ENCODE peak calls at places on chromosomes 4 and X, in seven cellular contexts. Z, J, F, A, O, M and H are unnamed samples.
A peak's percentile ranks its signal among the peaks of the same experiment; 100 is the strongest.

GRCh38 chr4:152535236-152535902 is 523 bp downstream of the FBXW7 start:
- DNase-seq in Z (peak; percentile 15), J (no peak), M (no peak), F (no peak), A (no peak), O (no peak), H (no peak)

GRCh38 chrX:13082286-13083065 is 38.1 kb upstream of the FAM9C start:
- DNase-seq in O (no peak), A (no peak), J (peak; percentile 18), M (no peak), F (no peak), Z (no peak), H (no peak)

GRCh38 chr4:55345054-55345453 is 988 bp upstream of the SRD5A3 start:
- DNase-seq in Z (no peak), M (no peak), O (no peak), A (no peak), J (no peak), F (no peak), H (no peak)

GRCh38 chr4:184815046-184815877 is 10.5 kb downstream of the ACSL1 start:
- DNase-seq in A (peak; percentile 85), Z (no peak), F (peak; percentile 9), M (peak; percentile 62), J (peak; percentile 83), O (peak; percentile 18), H (peak; percentile 20)

GRCh38 chr4:100843897-100844296 is 326.1 kb upstream of the EMCN start:
- DNase-seq in J (no peak), M (no peak), A (no peak), Z (no peak), O (no peak), F (no peak), H (no peak)

GRCh38 chrX:1529328-1529727 is 7.7 kb downstream of the P2RY8 start:
- DNase-seq in F (no peak), A (no peak), Z (no peak), O (no peak), M (no peak), J (no peak), H (no peak)

GRCh38 chr4:147768113-147768512 is 36.2 kb downstream of the ARHGAP10 start:
- DNase-seq in Z (no peak), F (peak; percentile 58), M (no peak), J (peak; percentile 49), O (no peak), A (no peak), H (peak; percentile 57)

GRCh38 chrX:47361538-47362511 is 8.6 kb upstream of the ZNF157 start:
- DNase-seq in O (peak; percentile 54), A (peak; percentile 99), F (peak; percentile 71), J (no peak), Z (no peak), M (peak; percentile 50), H (peak; percentile 14)

GRCh38 chrX:124488412-124489161 is 142.2 kb downstream of the SH2D1A start:
- DNase-seq in F (no peak), Z (no peak), A (no peak), J (no peak), O (no peak), M (no peak), H (no peak)

GRCh38 chr4:86855572-86855971 is 6.4 kb upstream of the SLC10A6 start:
- DNase-seq in O (no peak), M (no peak), J (no peak), Z (no peak), F (no peak), A (no peak), H (no peak)

GRCh38 chr4:102503301-102503746 is 2.2 kb downstream of the NFKB1 start:
- DNase-seq in F (no peak), Z (no peak), O (no peak), M (no peak), J (no peak), A (peak; percentile 75), H (no peak)

GRCh38 chr4:35723973-35724372 is 520.3 kb downstream of the ARAP2 start:
- DNase-seq in J (no peak), O (no peak), A (no peak), F (no peak), Z (no peak), M (no peak), H (no peak)

GRCh38 chr4:32775049-32775448 is 2054.9 kb downstream of the PCDH7 start:
- DNase-seq in A (peak; percentile 13), O (no peak), F (no peak), J (peak; percentile 5), M (no peak), Z (no peak), H (no peak)

GRCh38 chrX:119945481-119945880 is 1.9 kb upstream of the NKAP start:
- DNase-seq in O (no peak), F (no peak), M (no peak), J (no peak), Z (no peak), A (no peak), H (no peak)

GRCh38 chr4:52376107-52376704 is 282.9 kb downstream of the USP46 start:
- DNase-seq in A (peak; percentile 58), F (peak; percentile 46), M (peak; percentile 57), J (peak; percentile 3), Z (peak; percentile 1), O (no peak), H (no peak)

GRCh38 chrX:40106677-40107290 is 9.0 kb upstream of the BCOR start:
- DNase-seq in A (peak; percentile 58), F (no peak), Z (no peak), J (no peak), O (no peak), M (no peak), H (no peak)

GRCh38 chr4:101651778-101652177 is 138.8 kb upstream of the BANK1 start:
- DNase-seq in J (no peak), A (peak; percentile 3), Z (no peak), F (no peak), O (no peak), M (no peak), H (no peak)